ENCODE peak calls at places on chromosomes 12 and 14, in seven cellular contexts. V is GM12891, B is HL-60, Z is stomach, W is H1, F is suprapubic skin, C is HCT116. P is an unnamed sample.

GRCh38 chr12:76883151-76883550 is 4.3 kb upstream of the CSRP2 start:
- DNase-seq in Z (no peak), B (no peak), V (no peak), C (no peak), W (no peak), F (no peak), P (no peak)

GRCh38 chr12:57523706-57524614 is 1.3 kb downstream of the MBD6 start:
- DNase-seq in W (no peak), Z (no peak), B (no peak), F (no peak), V (no peak), C (no peak), P (no peak)

GRCh38 chr12:15794196-15794595 is 5.0 kb upstream of the EPS8 start:
- DNase-seq in V (no peak), F (no peak), B (no peak), W (no peak), Z (no peak), C (no peak), P (no peak)

GRCh38 chr12:96261557-96261956 is 67.4 kb downstream of the ELK3 start:
- DNase-seq in C (no peak), V (no peak), Z (no peak), F (no peak), W (no peak), B (no peak), P (no peak)

GRCh38 chr14:56243110-56243509 is 124.9 kb downstream of the PELI2 start:
- DNase-seq in W (no peak), F (no peak), C (no peak), Z (no peak), B (no peak), V (no peak), P (peak)

GRCh38 chr12:43094886-43095285 is 457.1 kb downstream of the ADAMTS20 start:
- DNase-seq in B (no peak), F (no peak), Z (no peak), C (no peak), V (no peak), W (no peak), P (no peak)

GRCh38 chr12:106769078-106769477 is 5.4 kb upstream of the RIC8B start:
- DNase-seq in C (no peak), Z (no peak), B (no peak), W (peak), F (no peak), V (no peak), P (peak)

GRCh38 chr12:118544569-118544968 is 168.2 kb downstream of the SUDS3 start:
- DNase-seq in F (no peak), Z (no peak), B (no peak), V (no peak), W (no peak), C (peak), P (no peak)

GRCh38 chr12:104859144-104859543 is 98.9 kb downstream of the SLC41A2 start:
- DNase-seq in V (no peak), W (no peak), Z (no peak), C (no peak), B (no peak), F (no peak), P (no peak)

GRCh38 chr14:28774764-28775738 is 8.5 kb downstream of the FOXG1 start:
- DNase-seq in F (no peak), W (no peak), V (no peak), B (no peak), Z (no peak), C (no peak), P (no peak)

GRCh38 chr12:62783881-62784280 is 151.1 kb downstream of the PPM1H start:
- DNase-seq in C (no peak), W (no peak), F (no peak), B (no peak), Z (no peak), V (no peak), P (peak)

GRCh38 chr12:45575417-45575816 is 154.1 kb upstream of the ARID2 start:
- DNase-seq in B (peak), F (no peak), V (no peak), C (no peak), W (no peak), Z (no peak), P (no peak)

GRCh38 chr12:84134797-84135366 is 777.7 kb downstream of the SLC6A15 start:
- DNase-seq in C (no peak), W (no peak), F (no peak), B (no peak), V (no peak), Z (no peak), P (no peak)

GRCh38 chr12:104578453-104578852 is 121.7 kb downstream of the CHST11 start:
- DNase-seq in F (no peak), C (no peak), Z (no peak), V (no peak), W (no peak), B (no peak), P (no peak)

GRCh38 chr12:52156757-52157565 is 34.9 kb downstream of the KRT80 start:
- DNase-seq in W (no peak), F (peak), B (peak), V (peak), Z (peak), C (no peak), P (peak)

GRCh38 chr14:92988786-92989755 is 66.1 kb downstream of the CHGA start:
- DNase-seq in F (no peak), Z (no peak), W (no peak), V (no peak), B (no peak), C (no peak), P (no peak)

GRCh38 chr12:76340680-76341435 is 7.4 kb downstream of the BBS10 start:
- DNase-seq in F (no peak), V (no peak), W (no peak), B (no peak), Z (no peak), C (no peak), P (no peak)

GRCh38 chr12:88520436-88520820 is 59.8 kb downstream of the KITLG start:
- DNase-seq in V (no peak), C (no peak), F (no peak), Z (no peak), W (no peak), B (no peak), P (no peak)

GRCh38 chr14:32513571-32514009 is 184.5 kb downstream of the AKAP6 start:
- DNase-seq in V (no peak), B (no peak), F (no peak), W (no peak), C (no peak), Z (no peak), P (no peak)

GRCh38 chr12:3256103-3256551 is 178.9 kb downstream of the TSPAN9 start:
- DNase-seq in V (no peak), B (no peak), Z (no peak), F (no peak), W (no peak), C (no peak), P (no peak)

GRCh38 chr12:6104027-6104426 is 20.4 kb downstream of the VWF start:
- DNase-seq in V (no peak), W (no peak), C (no peak), Z (no peak), B (no peak), F (no peak), P (no peak)

GRCh38 chr14:51365241-51365940 is 125.3 kb downstream of the TMX1 start:
- DNase-seq in W (no peak), F (no peak), B (no peak), Z (no peak), V (no peak), C (no peak), P (no peak)

GRCh38 chr12:130263025-130263424 is 74.7 kb upstream of the PIWIL1 start:
- DNase-seq in W (no peak), Z (no peak), B (no peak), F (no peak), V (no peak), C (no peak), P (no peak)

GRCh38 chr12:15534322-15534721 is 212.0 kb downstream of the PTPRO start:
- DNase-seq in B (peak), V (no peak), C (no peak), W (no peak), F (no peak), Z (no peak), P (no peak)

GRCh38 chr12:19847294-19848059 is 408.2 kb downstream of the AEBP2 start:
- DNase-seq in W (no peak), V (no peak), C (no peak), Z (no peak), F (no peak), B (no peak), P (no peak)

GRCh38 chr14:23612802-23613201 is 23.4 kb upstream of the DHRS2 start:
- DNase-seq in W (no peak), B (no peak), C (no peak), Z (no peak), F (no peak), V (no peak), P (no peak)

GRCh38 chr14:81031488-81031887 is 76.1 kb downstream of the TSHR start:
- DNase-seq in V (no peak), B (no peak), Z (peak), F (no peak), C (no peak), W (no peak), P (no peak)

GRCh38 chr14:26992403-26993115 is 394.7 kb upstream of the NOVA1 start:
- DNase-seq in Z (no peak), V (no peak), W (no peak), F (no peak), B (no peak), C (no peak), P (no peak)

GRCh38 chr12:91902860-91903683 is 242.6 kb downstream of the BTG1 start:
- DNase-seq in F (no peak), Z (no peak), C (no peak), W (no peak), V (no peak), B (no peak), P (no peak)

GRCh38 chr12:78442454-78442801 is 422.1 kb upstream of the SYT1 start:
- DNase-seq in V (no peak), Z (no peak), B (no peak), F (no peak), W (no peak), C (no peak), P (no peak)

GRCh38 chr12:56165369-56165768 is 7.2 kb downstream of the MYL6 start:
- DNase-seq in F (no peak), V (no peak), C (no peak), Z (no peak), B (no peak), W (no peak), P (no peak)

GRCh38 chr12:56162468-56163290 is 4.5 kb downstream of the MYL6 start:
- DNase-seq in Z (no peak), F (no peak), C (no peak), B (no peak), V (no peak), W (no peak), P (peak)

GRCh38 chr12:56163533-56164344 is 5.6 kb downstream of the MYL6 start:
- DNase-seq in F (no peak), B (no peak), C (no peak), W (no peak), Z (no peak), V (no peak), P (peak)

GRCh38 chr12:56161677-56162351 is 3.7 kb downstream of the MYL6 start:
- DNase-seq in V (no peak), W (no peak), Z (no peak), C (no peak), F (no peak), B (no peak), P (peak)

GRCh38 chr12:56164345-56164729 is 6.2 kb downstream of the MYL6 start:
- DNase-seq in B (no peak), C (no peak), W (no peak), V (no peak), Z (no peak), F (no peak), P (no peak)
- TF ChIP-seq POLR2AphosphoS5 in B (no peak), C (no peak), W (peak), V (no peak), Z (no peak), F (no peak), P (no peak)

GRCh38 chr12:26097046-26097878 is 27.6 kb downstream of the BHLHE41 start:
- DNase-seq in F (peak), W (no peak), B (no peak), Z (peak), V (no peak), C (peak), P (peak)
- TF ChIP-seq POLR2AphosphoS5 in F (no peak), W (no peak), B (no peak), Z (no peak), V (no peak), C (no peak), P (no peak)

DNA sequence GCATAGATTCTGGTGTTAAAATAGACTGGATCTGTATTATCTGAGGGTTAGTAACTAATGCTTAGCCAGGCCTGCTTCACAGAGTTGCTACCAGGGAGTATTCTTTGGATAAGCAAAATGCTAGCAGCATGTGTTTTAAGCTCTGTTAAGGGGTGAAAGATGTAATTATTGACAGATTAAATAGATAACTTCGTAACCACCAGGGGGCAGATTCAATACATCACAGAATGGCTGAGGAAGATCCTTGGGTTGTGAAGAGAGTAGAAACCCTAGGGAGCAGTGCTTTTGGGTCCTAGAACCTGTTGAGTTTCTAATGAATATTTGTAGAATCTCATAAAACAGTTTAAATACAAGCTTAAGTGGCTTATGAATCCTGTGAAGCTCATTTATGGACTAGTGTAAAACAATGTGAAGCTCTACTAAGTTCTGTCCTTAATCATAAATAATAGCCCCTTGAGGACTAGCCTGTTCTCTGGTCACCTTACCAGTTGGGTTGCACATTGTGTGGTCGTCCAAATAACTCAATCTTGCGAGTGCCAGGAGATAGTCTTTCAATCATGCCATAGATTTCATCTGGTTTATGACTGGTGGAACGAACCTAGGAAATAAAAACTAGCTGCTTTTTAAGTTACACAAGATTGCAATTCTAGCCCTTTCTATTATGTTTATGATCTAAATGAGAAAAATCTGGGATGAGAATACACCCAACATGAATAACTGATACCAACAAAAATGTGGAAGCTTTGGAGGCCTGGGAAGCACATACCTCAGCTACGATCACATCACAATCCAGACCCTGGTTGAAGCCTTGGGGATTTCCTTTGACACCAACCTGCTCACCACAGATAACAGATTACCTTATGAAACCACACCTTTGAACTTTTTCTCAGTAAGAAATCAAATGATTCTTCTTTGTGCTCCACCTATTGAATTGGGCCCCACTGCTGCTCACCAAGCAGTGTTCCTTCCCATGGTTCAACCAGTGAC is 12.3 kb downstream of the METTL3 start:
- DNase-seq in V (no peak), Z (no peak), F (no peak), B (peak), C (peak), W (no peak), P (peak)
- TF ChIP-seq POLR2AphosphoS5 in V (peak), Z (no peak), F (no peak), B (no peak), C (no peak), W (no peak), P (no peak)

GRCh38 chr12:4268549-4269181 is 4.9 kb upstream of the CCND2 start:
- DNase-seq in V (no peak), C (no peak), W (no peak), B (no peak), Z (no peak), F (no peak), P (no peak)

GRCh38 chr12:4270670-4271432 is 2.7 kb upstream of the CCND2 start:
- DNase-seq in B (no peak), W (no peak), Z (no peak), C (no peak), F (peak), V (no peak), P (peak)

GRCh38 chr12:4267904-4268548 is 5.5 kb upstream of the CCND2 start:
- DNase-seq in B (no peak), C (no peak), F (no peak), Z (no peak), V (no peak), W (no peak), P (no peak)

GRCh38 chr12:4270016-4270669 is 3.4 kb upstream of the CCND2 start:
- DNase-seq in F (no peak), B (no peak), Z (no peak), C (no peak), V (no peak), W (no peak), P (peak)

GRCh38 chr12:4269279-4269991 is 4.1 kb upstream of the CCND2 start:
- DNase-seq in F (peak), W (no peak), Z (peak), V (peak), B (peak), C (no peak), P (peak)
- TF ChIP-seq POLR2AphosphoS5 in F (no peak), W (no peak), Z (peak), V (no peak), B (peak), C (no peak), P (no peak)

GRCh38 chr12:70719084-70719483 is 81.9 kb upstream of the PTPRB start:
- DNase-seq in C (no peak), V (no peak), B (no peak), W (no peak), F (no peak), Z (no peak), P (peak)
- TF ChIP-seq POLR2AphosphoS5 in C (no peak), V (no peak), B (no peak), W (no peak), F (no peak), Z (no peak), P (no peak)

GRCh38 chr14:30369531-30370180 is 189.3 kb upstream of the G2E3 start:
- DNase-seq in B (no peak), W (no peak), C (no peak), V (no peak), Z (no peak), F (no peak), P (no peak)
- TF ChIP-seq POLR2AphosphoS5 in B (no peak), W (no peak), C (no peak), V (no peak), Z (no peak), F (no peak), P (no peak)

DNA sequence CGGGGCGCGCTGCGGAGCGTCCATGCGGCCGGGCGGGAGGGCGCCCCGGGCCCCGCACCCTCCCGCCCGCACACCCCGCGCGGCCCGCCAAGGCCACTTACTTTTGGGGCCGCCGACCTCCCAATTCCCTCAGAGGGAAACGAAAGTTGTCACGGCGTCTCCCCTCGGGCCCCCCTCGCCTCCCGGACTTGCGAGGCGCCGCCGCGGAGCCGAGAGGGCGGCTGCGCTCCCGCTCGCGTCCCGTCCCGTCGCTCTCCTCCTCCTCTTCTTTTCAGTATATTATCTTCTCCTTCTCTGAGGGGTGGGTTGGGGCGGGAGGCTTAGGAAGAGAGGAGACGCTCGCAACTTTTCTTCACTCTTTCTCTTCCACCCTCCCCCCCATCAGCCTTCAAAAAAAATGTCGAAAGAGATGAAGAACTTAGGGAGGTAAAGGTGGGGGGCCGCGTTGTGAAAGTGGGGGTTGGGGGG is 613 bp downstream of the DUSP16 start:
- DNase-seq in B (no peak), C (no peak), V (no peak), Z (no peak), W (no peak), F (peak), P (peak)
- TF ChIP-seq POLR2AphosphoS5 in B (no peak), C (no peak), V (no peak), Z (no peak), W (no peak), F (no peak), P (no peak)

DNA sequence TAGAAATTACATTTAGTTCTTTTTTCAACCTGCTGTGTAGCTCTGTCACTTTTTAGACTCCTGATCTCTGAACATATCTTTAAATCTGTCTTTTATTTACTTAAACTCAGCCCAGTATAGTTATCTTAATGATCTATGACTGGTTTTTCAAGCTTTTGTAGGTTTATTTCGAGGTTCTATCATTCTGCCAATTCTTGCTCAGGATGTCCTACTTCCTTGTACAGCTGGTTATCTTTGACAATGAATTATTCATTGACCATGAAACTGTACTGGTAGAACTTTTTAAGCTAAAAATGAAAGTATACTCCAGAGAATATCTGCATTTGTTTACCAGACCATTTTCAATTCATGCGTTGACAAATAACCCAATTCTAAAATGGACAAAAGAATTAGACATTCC is 37.8 kb downstream of the TC2N start:
- DNase-seq in F (no peak), Z (no peak), W (no peak), C (no peak), V (no peak), B (no peak), P (no peak)
- TF ChIP-seq POLR2AphosphoS5 in F (no peak), Z (no peak), W (no peak), C (no peak), V (no peak), B (no peak), P (no peak)